ENCODE peak calls at places on chromosomes 13 and 19, in seven cellular contexts. M is adrenal gland; J is CD4-positive, alpha-beta T cell; F is AG04449; C is mammary epithelial cell; N is AG09309; Y is IMR-90. D is an unnamed sample.

GRCh38 chr19:10501971-10502523 is 1.1 kb downstream of the KEAP1 start:
- DNase-seq in N (no peak), M (peak; percentile 93), J (peak; percentile 21), F (no peak), C (no peak), Y (peak; percentile 29), D (peak; percentile 86)

GRCh38 chr13:98214008-98214643 is 37.1 kb upstream of the RNF113B start:
- DNase-seq in N (no peak), M (no peak), J (no peak), Y (peak; percentile 95), C (no peak), F (no peak), D (no peak)

GRCh38 chr13:97327521-97328221 is 105.5 kb downstream of the MBNL2 start:
- DNase-seq in N (no peak), Y (peak; percentile 16), M (peak; percentile 57), C (peak; percentile 44), F (no peak), J (no peak), D (no peak)

GRCh38 chr13:42011601-42012401 is 36.6 kb upstream of the DGKH start:
- DNase-seq in F (no peak), J (no peak), M (no peak), C (no peak), Y (no peak), N (no peak), D (no peak)

GRCh38 chr13:49641810-49642291 is 13.5 kb downstream of the ARL11 start:
- DNase-seq in N (peak; percentile 81), C (peak; percentile 91), M (peak; percentile 67), Y (peak; percentile 88), J (no peak), F (peak; percentile 60), D (peak; percentile 32)

GRCh38 chr13:99258210-99258860 is at the start of gene GPR18:
- DNase-seq in M (no peak), N (no peak), Y (peak; percentile 24), J (no peak), F (no peak), C (no peak), D (no peak)

GRCh38 chr19:35963514-35963913 is 27.3 kb downstream of the LRFN3 start:
- DNase-seq in F (no peak), Y (peak; percentile 56), J (peak; percentile 33), M (peak; percentile 63), C (peak; percentile 39), N (no peak), D (no peak)

GRCh38 chr13:42047561-42048322 is 706 bp upstream of the DGKH start:
- DNase-seq in C (peak; percentile 77), N (no peak), J (no peak), M (peak; percentile 35), Y (peak; percentile 70), F (no peak), D (peak; percentile 74)

GRCh38 chr13:110307697-110308376 is 753 bp downstream of the COL4A2 start:
- DNase-seq in F (no peak), J (no peak), Y (peak; percentile 59), N (no peak), C (peak; percentile 62), M (no peak), D (no peak)

GRCh38 chr13:91162180-91162579 is 185.3 kb upstream of the MIR17HG start:
- DNase-seq in Y (no peak), N (no peak), F (no peak), M (no peak), C (no peak), J (no peak), D (no peak)

DNA sequence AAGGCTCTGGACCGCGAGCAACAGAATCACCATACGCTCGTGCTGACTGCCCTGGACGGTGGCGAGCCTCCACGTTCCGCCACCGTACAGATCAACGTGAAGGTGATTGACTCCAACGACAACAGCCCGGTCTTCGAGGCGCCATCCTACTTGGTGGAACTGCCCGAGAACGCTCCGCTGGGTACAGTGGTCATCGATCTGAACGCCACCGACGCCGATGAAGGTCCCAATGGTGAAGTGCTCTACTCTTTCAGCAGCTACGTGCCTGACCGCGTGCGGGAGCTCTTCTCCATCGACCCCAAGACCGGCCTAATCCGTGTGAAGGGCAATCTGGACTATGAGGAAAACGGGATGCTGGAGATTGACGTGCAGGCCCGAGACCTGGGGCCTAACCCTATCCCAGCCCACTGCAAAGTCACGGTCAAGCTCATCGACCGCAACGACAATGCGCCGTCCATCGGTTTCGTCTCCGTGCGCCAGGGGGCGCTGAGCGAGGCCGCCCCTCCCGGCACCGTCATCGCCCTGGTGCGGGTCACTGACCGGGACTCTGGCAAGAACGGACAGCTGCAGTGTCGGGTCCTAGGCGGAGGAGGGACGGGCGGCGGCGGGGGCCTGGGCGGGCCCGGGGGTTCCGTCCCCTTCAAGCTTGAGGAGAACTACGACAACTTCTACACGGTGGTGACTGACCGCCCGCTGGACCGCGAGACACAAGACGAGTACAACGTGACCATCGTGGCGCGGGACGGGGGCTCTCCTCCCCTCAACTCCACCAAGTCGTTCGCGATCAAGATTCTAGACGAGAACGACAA is 1.8 kb downstream of the PCDH17 start:
- DNase-seq in F (no peak), C (no peak), M (peak; percentile 24), J (no peak), N (no peak), Y (no peak), D (no peak)
- TF ChIP-seq CTCF in F (no peak), C (no peak), M (peak; percentile 38), J (no peak), N (no peak), Y (no peak), D (no peak)

DNA sequence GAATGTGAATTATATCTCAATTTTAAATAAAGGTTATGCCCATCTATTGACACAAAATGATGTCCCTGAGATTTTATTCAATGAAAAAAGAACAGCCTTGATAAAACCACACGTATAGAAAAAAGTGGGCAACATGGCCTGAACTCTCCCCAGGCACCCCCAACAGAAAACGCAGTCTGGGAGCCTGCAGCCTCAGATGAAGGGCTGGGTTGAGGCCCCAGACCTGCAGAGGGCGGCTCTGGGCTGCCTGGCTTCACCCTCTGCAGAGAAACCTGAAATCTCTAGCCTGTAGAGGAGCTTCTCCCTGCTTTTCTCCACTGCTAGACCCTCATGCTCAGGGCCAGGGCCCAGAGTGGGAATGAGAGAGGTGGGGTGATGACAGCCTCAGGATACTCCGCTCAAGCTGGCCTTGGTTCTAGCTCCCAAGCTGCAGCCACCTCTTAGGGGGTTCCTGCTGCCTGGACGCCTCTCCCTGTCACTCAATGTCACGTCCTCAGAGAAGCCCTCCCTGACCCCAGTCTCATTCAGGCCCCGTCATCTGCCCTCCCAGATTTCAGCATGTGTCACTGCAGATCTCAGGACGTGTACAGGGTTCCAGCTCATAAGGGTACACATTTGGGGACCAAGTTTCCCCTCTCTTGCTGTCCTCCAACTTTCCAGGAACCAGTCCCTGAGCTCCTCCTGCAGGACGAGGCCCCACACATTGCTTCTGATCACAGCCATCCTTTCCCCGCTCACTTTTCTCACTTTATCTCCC is 1.8 kb downstream of the MBD3 start:
- DNase-seq in N (no peak), C (no peak), J (no peak), Y (no peak), M (no peak), F (no peak), D (no peak)
- TF ChIP-seq CTCF in N (peak; percentile 38), C (peak; percentile 59), J (no peak), Y (peak; percentile 37), M (no peak), F (peak; percentile 55), D (no peak)

DNA sequence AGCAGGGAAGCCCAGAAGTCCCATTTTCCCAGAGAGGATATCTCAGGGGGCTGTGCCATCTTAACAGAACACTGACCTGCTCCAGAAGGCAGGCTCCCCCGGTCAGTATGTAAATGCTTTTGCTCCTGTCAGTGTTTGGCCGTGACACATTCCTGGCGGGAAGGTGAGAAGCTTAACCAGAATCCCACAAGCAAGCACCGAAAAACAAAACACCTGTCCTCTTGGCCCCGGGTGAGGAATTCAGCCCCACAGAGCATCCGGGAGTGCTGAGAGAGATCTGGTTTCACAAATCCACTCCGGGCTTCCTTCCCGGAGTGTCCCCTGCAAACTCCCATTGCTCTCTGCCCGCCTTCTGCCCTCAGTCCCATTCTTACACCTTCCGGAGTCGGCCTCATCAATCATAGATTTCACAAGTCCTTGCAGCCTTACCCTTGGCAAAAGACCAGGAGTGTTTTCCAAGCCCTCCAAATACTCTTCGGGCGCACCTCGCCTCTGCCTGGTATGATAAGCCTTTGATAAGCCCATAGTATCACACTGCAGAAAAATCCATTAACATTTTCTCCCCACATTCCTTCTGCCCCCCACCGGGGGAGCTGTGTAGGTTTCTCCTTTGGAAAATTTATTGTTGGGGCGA is 12.2 kb downstream of the TPM4 start:
- DNase-seq in N (no peak), J (no peak), M (peak; percentile 71), F (no peak), Y (no peak), C (no peak), D (no peak)
- TF ChIP-seq CTCF in N (no peak), J (no peak), M (no peak), F (no peak), Y (no peak), C (peak; percentile 10), D (no peak)

GRCh38 chr19:7994114-7994513 is 11.3 kb downstream of the ELAVL1 start:
- DNase-seq in C (no peak), M (no peak), N (no peak), J (no peak), Y (no peak), F (no peak), D (no peak)
- TF ChIP-seq CTCF in C (no peak), M (no peak), N (no peak), J (no peak), Y (no peak), F (no peak), D (no peak)